ENCODE peak calls at places on chromosomes 13 and 19, in four cellular contexts. M is IMR-90, E is K562, Y is GM12878. R is an unnamed sample.

GRCh38 chr13:67229438-67230242 is 496 bp downstream of the PCDH9 start:
- DNase-seq in M (peak), E (no peak), Y (no peak), R (no peak)

GRCh38 chr13:43874512-43875092 is 4.9 kb downstream of the CCDC122 start:
- DNase-seq in Y (no peak), M (peak), E (peak), R (no peak)

GRCh38 chr13:111296417-111296816 is 24.0 kb upstream of the TEX29 start:
- DNase-seq in M (no peak), Y (no peak), E (no peak), R (no peak)

GRCh38 chr13:48235100-48235813 is 2.3 kb downstream of the ITM2B start:
- DNase-seq in M (peak), Y (peak), E (no peak), R (no peak)

GRCh38 chr13:77827350-77827749 is 91.3 kb downstream of the EDNRB start:
- DNase-seq in M (no peak), Y (no peak), E (no peak), R (no peak)

GRCh38 chr19:31317542-31317941 is 31.7 kb downstream of the TSHZ3 start:
- DNase-seq in Y (no peak), M (no peak), E (no peak), R (no peak)

GRCh38 chr13:44801990-44802389 is 187.3 kb downstream of the NUFIP1 start:
- DNase-seq in E (no peak), M (peak), Y (no peak), R (no peak)

GRCh38 chr19:10105241-10106099 is 692 bp upstream of the PPAN start:
- DNase-seq in E (no peak), M (no peak), Y (peak), R (no peak)

GRCh38 chr19:8108560-8109445 is 40.6 kb downstream of the FBN3 start:
- DNase-seq in M (no peak), Y (no peak), E (no peak), R (no peak)

GRCh38 chr13:26420282-26420960 is 137.1 kb upstream of the WASF3 start:
- DNase-seq in Y (no peak), E (no peak), M (peak), R (no peak)

GRCh38 chr19:3045885-3046603 is 16.3 kb downstream of the TLE5 start:
- DNase-seq in E (no peak), Y (no peak), M (no peak), R (no peak)

GRCh38 chr13:48477191-48477855 is 55.6 kb downstream of the RCBTB2 start:
- DNase-seq in Y (no peak), E (no peak), M (no peak), R (no peak)

GRCh38 chr19:28705008-28705407 is 507.9 kb downstream of the UQCRFS1 start:
- DNase-seq in E (peak), Y (no peak), M (peak), R (no peak)

GRCh38 chr19:28711401-28711800 is 501.6 kb downstream of the UQCRFS1 start:
- DNase-seq in E (no peak), M (no peak), Y (no peak), R (no peak)

GRCh38 chr19:28706693-28707092 is 506.3 kb downstream of the UQCRFS1 start:
- DNase-seq in Y (no peak), E (no peak), M (no peak), R (no peak)

GRCh38 chr19:28715157-28715556 is 497.8 kb downstream of the UQCRFS1 start:
- DNase-seq in Y (no peak), M (no peak), E (no peak), R (no peak)

GRCh38 chr19:28710278-28710677 is 502.7 kb downstream of the UQCRFS1 start:
- DNase-seq in M (peak), Y (peak), E (peak), R (no peak)
- TF ChIP-seq CHD1 in M (no peak), Y (no peak), E (no peak), R (no peak)

GRCh38 chr13:51929699-51930098 is 67.9 kb downstream of the CCDC70 start:
- DNase-seq in Y (no peak), E (no peak), M (no peak), R (no peak)
- TF ChIP-seq CHD1 in Y (no peak), E (no peak), M (no peak), R (no peak)

GRCh38 chr19:34391813-34392212 is 12.4 kb upstream of the PDCD2L start:
- DNase-seq in E (no peak), Y (no peak), M (no peak), R (no peak)
- TF ChIP-seq CHD1 in E (no peak), Y (no peak), M (no peak), R (no peak)

GRCh38 chr19:50607388-50607787 is 32.3 kb downstream of the SYT3 start:
- DNase-seq in Y (no peak), M (no peak), E (no peak), R (no peak)
- TF ChIP-seq CHD1 in Y (no peak), M (no peak), E (no peak), R (no peak)

GRCh38 chr19:38930776-38931761 is at the start of gene MRPS12:
- DNase-seq in M (peak), E (peak), Y (peak), R (peak)
- TF ChIP-seq CHD1 in M (no peak), E (peak), Y (no peak), R (no peak)

R was measured in H1.